ENCODE peak calls at places on chromosomes 3 and 15, in ten cellular contexts. One of them, this sample, is unnamed.

GRCh38 chr3:129051776-129052400 is 8.7 kb upstream of the GP9 start:
- DNase-seq in ovary: no peak
- DNase-seq in fibroblast of lung: no peak
- DNase-seq in heart left ventricle: peak; percentile 68
- DNase-seq in GM23338: no peak
- DNase-seq in A549: no peak
- DNase-seq in tibial artery: peak; percentile 2
- DNase-seq in transverse colon: peak; percentile 28
- DNase-seq in OCI-LY7: no peak
- DNase-seq in foreskin keratinocyte: no peak
- DNase-seq in this sample: peak; percentile 43

GRCh38 chr3:188584958-188585689 is 431.2 kb downstream of the LPP start:
- DNase-seq in ovary: no peak
- DNase-seq in fibroblast of lung: peak; percentile 32
- DNase-seq in heart left ventricle: no peak
- DNase-seq in GM23338: peak; percentile 50
- DNase-seq in A549: no peak
- DNase-seq in tibial artery: no peak
- DNase-seq in transverse colon: no peak
- DNase-seq in OCI-LY7: peak; percentile 50
- DNase-seq in foreskin keratinocyte: peak; percentile 46
- DNase-seq in this sample: no peak

GRCh38 chr15:29821416-29822099 is 710 bp downstream of the TJP1 start:
- DNase-seq in ovary: peak; percentile 71
- DNase-seq in fibroblast of lung: peak; percentile 88
- DNase-seq in heart left ventricle: peak; percentile 79
- DNase-seq in GM23338: peak; percentile 92
- DNase-seq in A549: peak; percentile 89
- DNase-seq in tibial artery: peak; percentile 89
- DNase-seq in transverse colon: peak; percentile 83
- DNase-seq in OCI-LY7: no peak
- DNase-seq in foreskin keratinocyte: no peak
- DNase-seq in this sample: peak; percentile 75

GRCh38 chr3:46693897-46694235 is 387 bp upstream of the ALS2CL start:
- DNase-seq in ovary: no peak
- DNase-seq in fibroblast of lung: peak; percentile 11
- DNase-seq in heart left ventricle: peak; percentile 65
- DNase-seq in GM23338: peak; percentile 36
- DNase-seq in A549: no peak
- DNase-seq in tibial artery: no peak
- DNase-seq in transverse colon: peak; percentile 33
- DNase-seq in OCI-LY7: no peak
- DNase-seq in foreskin keratinocyte: no peak
- DNase-seq in this sample: no peak

GRCh38 chr3:32506466-32506865 is 3.8 kb upstream of the CMTM6 start:
- DNase-seq in ovary: no peak
- DNase-seq in fibroblast of lung: no peak
- DNase-seq in heart left ventricle: no peak
- DNase-seq in GM23338: no peak
- DNase-seq in A549: no peak
- DNase-seq in tibial artery: no peak
- DNase-seq in transverse colon: no peak
- DNase-seq in OCI-LY7: no peak
- DNase-seq in foreskin keratinocyte: no peak
- DNase-seq in this sample: no peak

GRCh38 chr3:103127737-103128136 is 692.9 kb downstream of the ZPLD1 start:
- DNase-seq in ovary: no peak
- DNase-seq in fibroblast of lung: peak; percentile 58
- DNase-seq in heart left ventricle: no peak
- DNase-seq in GM23338: no peak
- DNase-seq in A549: no peak
- DNase-seq in tibial artery: no peak
- DNase-seq in transverse colon: no peak
- DNase-seq in OCI-LY7: no peak
- DNase-seq in foreskin keratinocyte: peak; percentile 2
- DNase-seq in this sample: no peak

GRCh38 chr15:66170042-66170441 is 83.5 kb downstream of the MEGF11 start:
- DNase-seq in ovary: no peak
- DNase-seq in fibroblast of lung: no peak
- DNase-seq in heart left ventricle: no peak
- DNase-seq in GM23338: no peak
- DNase-seq in A549: no peak
- DNase-seq in tibial artery: no peak
- DNase-seq in transverse colon: no peak
- DNase-seq in OCI-LY7: peak; percentile 71
- DNase-seq in foreskin keratinocyte: no peak
- DNase-seq in this sample: no peak

GRCh38 chr15:61038387-61038786 is 190.7 kb downstream of the RORA start:
- DNase-seq in ovary: no peak
- DNase-seq in fibroblast of lung: no peak
- DNase-seq in heart left ventricle: no peak
- DNase-seq in GM23338: no peak
- DNase-seq in A549: peak; percentile 12
- DNase-seq in tibial artery: no peak
- DNase-seq in transverse colon: peak; percentile 19
- DNase-seq in OCI-LY7: no peak
- DNase-seq in foreskin keratinocyte: no peak
- DNase-seq in this sample: no peak

GRCh38 chr3:127831723-127832172 is 9.4 kb upstream of the MGLL start:
- DNase-seq in ovary: no peak
- DNase-seq in fibroblast of lung: peak; percentile 6
- DNase-seq in heart left ventricle: peak; percentile 62
- DNase-seq in GM23338: peak; percentile 77
- DNase-seq in A549: peak; percentile 44
- DNase-seq in tibial artery: no peak
- DNase-seq in transverse colon: peak; percentile 74
- DNase-seq in OCI-LY7: peak; percentile 65
- DNase-seq in foreskin keratinocyte: no peak
- DNase-seq in this sample: peak; percentile 33

GRCh38 chr3:83559082-83559481 is 1399.7 kb upstream of the CADM2 start:
- DNase-seq in ovary: no peak
- DNase-seq in fibroblast of lung: no peak
- DNase-seq in heart left ventricle: no peak
- DNase-seq in GM23338: no peak
- DNase-seq in A549: no peak
- DNase-seq in tibial artery: no peak
- DNase-seq in transverse colon: no peak
- DNase-seq in OCI-LY7: no peak
- DNase-seq in foreskin keratinocyte: no peak
- DNase-seq in this sample: no peak

GRCh38 chr3:151423091-151423490 is 37.8 kb downstream of the IGSF10 start:
- DNase-seq in ovary: no peak
- DNase-seq in fibroblast of lung: no peak
- DNase-seq in heart left ventricle: no peak
- DNase-seq in GM23338: no peak
- DNase-seq in A549: no peak
- DNase-seq in tibial artery: no peak
- DNase-seq in transverse colon: no peak
- DNase-seq in OCI-LY7: no peak
- DNase-seq in foreskin keratinocyte: no peak
- DNase-seq in this sample: no peak

GRCh38 chr3:39362812-39363211 is 20.4 kb upstream of the SLC25A38 start:
- DNase-seq in ovary: no peak
- DNase-seq in fibroblast of lung: no peak
- DNase-seq in heart left ventricle: no peak
- DNase-seq in GM23338: no peak
- DNase-seq in A549: no peak
- DNase-seq in tibial artery: no peak
- DNase-seq in transverse colon: no peak
- DNase-seq in OCI-LY7: no peak
- DNase-seq in foreskin keratinocyte: no peak
- DNase-seq in this sample: no peak

GRCh38 chr15:58440181-58440910 is 8.6 kb downstream of the LIPC start:
- DNase-seq in ovary: no peak
- DNase-seq in fibroblast of lung: peak; percentile 71
- DNase-seq in heart left ventricle: peak; percentile 47
- DNase-seq in GM23338: no peak
- DNase-seq in A549: peak; percentile 92
- DNase-seq in tibial artery: no peak
- DNase-seq in transverse colon: no peak
- DNase-seq in OCI-LY7: no peak
- DNase-seq in foreskin keratinocyte: no peak
- DNase-seq in this sample: no peak

GRCh38 chr15:31387483-31388118 is 61.0 kb downstream of the KLF13 start:
- DNase-seq in ovary: peak; percentile 43
- DNase-seq in fibroblast of lung: peak; percentile 44
- DNase-seq in heart left ventricle: peak; percentile 91
- DNase-seq in GM23338: no peak
- DNase-seq in A549: no peak
- DNase-seq in tibial artery: peak; percentile 90
- DNase-seq in transverse colon: no peak
- DNase-seq in OCI-LY7: no peak
- DNase-seq in foreskin keratinocyte: no peak
- DNase-seq in this sample: peak; percentile 76

GRCh38 chr3:47669026-47669749 is 90.5 kb upstream of the CSPG5 start:
- DNase-seq in ovary: no peak
- DNase-seq in fibroblast of lung: peak; percentile 53
- DNase-seq in heart left ventricle: no peak
- DNase-seq in GM23338: no peak
- DNase-seq in A549: no peak
- DNase-seq in tibial artery: no peak
- DNase-seq in transverse colon: no peak
- DNase-seq in OCI-LY7: no peak
- DNase-seq in foreskin keratinocyte: peak; percentile 12
- DNase-seq in this sample: no peak

DNA sequence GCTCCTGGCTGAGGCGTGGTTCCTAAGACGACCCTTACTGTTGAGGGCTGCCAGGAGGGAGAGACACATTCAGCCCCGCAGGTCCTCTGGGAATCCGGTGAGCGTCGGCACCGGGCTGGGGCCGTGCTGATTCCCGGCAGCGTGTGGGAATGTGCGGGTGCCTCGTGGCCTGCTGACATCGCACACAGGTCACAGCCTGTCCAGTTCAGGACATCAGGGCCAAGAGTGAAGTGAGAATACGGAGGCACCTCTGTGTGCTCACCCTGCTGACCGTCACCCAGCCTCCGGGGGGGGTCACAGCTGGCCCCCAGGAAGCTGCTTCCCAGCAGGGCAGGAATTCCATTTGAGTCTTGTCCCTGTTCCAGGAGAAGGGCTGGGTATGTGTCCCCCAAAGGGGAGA is 53.6 kb downstream of the PGPEP1L start:
- DNase-seq in ovary: peak; percentile 57
- DNase-seq in fibroblast of lung: no peak
- DNase-seq in heart left ventricle: no peak
- DNase-seq in GM23338: no peak
- DNase-seq in A549: no peak
- DNase-seq in tibial artery: peak; percentile 85
- DNase-seq in transverse colon: no peak
- DNase-seq in OCI-LY7: no peak
- DNase-seq in foreskin keratinocyte: no peak
- DNase-seq in this sample: no peak
- H3K27ac ChIP-seq in ovary: peak overlapping the region; percentile 71
- H3K27ac ChIP-seq in fibroblast of lung: peak overlapping the region; percentile 80
- H3K27ac ChIP-seq in heart left ventricle: peak overlapping the region; percentile 58
- H3K27ac ChIP-seq in GM23338: no peak overlapping the region
- H3K27ac ChIP-seq in A549: peak overlapping the region; percentile 30
- H3K27ac ChIP-seq in tibial artery: peak overlapping the region; percentile 95
- H3K27ac ChIP-seq in transverse colon: peak overlapping the region; percentile 86
- H3K27ac ChIP-seq in OCI-LY7: no peak overlapping the region
- H3K27ac ChIP-seq in foreskin keratinocyte: no peak overlapping the region
- H3K27ac ChIP-seq in this sample: peak overlapping the region; percentile 79

GRCh38 chr3:51985971-51986947 is 2.9 kb downstream of the ACY1 start:
- DNase-seq in ovary: no peak
- DNase-seq in fibroblast of lung: no peak
- DNase-seq in heart left ventricle: no peak
- DNase-seq in GM23338: no peak
- DNase-seq in A549: no peak
- DNase-seq in tibial artery: no peak
- DNase-seq in transverse colon: peak; percentile 67
- DNase-seq in OCI-LY7: no peak
- DNase-seq in foreskin keratinocyte: no peak
- DNase-seq in this sample: no peak
- H3K4me1 ChIP-seq in ovary: peaks cover 9% of the 10 kb centered on the region
- H3K4me1 ChIP-seq in fibroblast of lung: peaks cover 7% of the 10 kb centered on the region
- H3K4me1 ChIP-seq in heart left ventricle: peaks cover 16% of the 10 kb centered on the region
- H3K4me1 ChIP-seq in GM23338: peaks cover 15% of the 10 kb centered on the region
- H3K4me1 ChIP-seq in A549: peaks cover 30% of the 10 kb centered on the region
- H3K4me1 ChIP-seq in tibial artery: no peaks in the 10 kb centered on the region
- H3K4me1 ChIP-seq in transverse colon: peaks cover 42% of the 10 kb centered on the region
- H3K4me1 ChIP-seq in OCI-LY7: peaks cover 9% of the 10 kb centered on the region
- H3K4me1 ChIP-seq in foreskin keratinocyte: peaks cover 5% of the 10 kb centered on the region
- H3K4me1 ChIP-seq in this sample: peaks cover 43% of the 10 kb centered on the region

GRCh38 chr3:185781759-185782158 is 43.1 kb downstream of the IGF2BP2 start:
- DNase-seq in ovary: no peak
- DNase-seq in fibroblast of lung: peak; percentile 89
- DNase-seq in heart left ventricle: no peak
- DNase-seq in GM23338: no peak
- DNase-seq in A549: no peak
- DNase-seq in tibial artery: no peak
- DNase-seq in transverse colon: no peak
- DNase-seq in OCI-LY7: no peak
- DNase-seq in foreskin keratinocyte: peak; percentile 57
- DNase-seq in this sample: no peak
- H3K27ac ChIP-seq in ovary: no peak overlapping the region
- H3K27ac ChIP-seq in fibroblast of lung: no peak overlapping the region
- H3K27ac ChIP-seq in heart left ventricle: no peak overlapping the region
- H3K27ac ChIP-seq in GM23338: no peak overlapping the region
- H3K27ac ChIP-seq in A549: no peak overlapping the region
- H3K27ac ChIP-seq in tibial artery: no peak overlapping the region
- H3K27ac ChIP-seq in transverse colon: no peak overlapping the region
- H3K27ac ChIP-seq in OCI-LY7: no peak overlapping the region
- H3K27ac ChIP-seq in foreskin keratinocyte: peak overlapping the region; percentile 24
- H3K27ac ChIP-seq in this sample: no peak overlapping the region

DNA sequence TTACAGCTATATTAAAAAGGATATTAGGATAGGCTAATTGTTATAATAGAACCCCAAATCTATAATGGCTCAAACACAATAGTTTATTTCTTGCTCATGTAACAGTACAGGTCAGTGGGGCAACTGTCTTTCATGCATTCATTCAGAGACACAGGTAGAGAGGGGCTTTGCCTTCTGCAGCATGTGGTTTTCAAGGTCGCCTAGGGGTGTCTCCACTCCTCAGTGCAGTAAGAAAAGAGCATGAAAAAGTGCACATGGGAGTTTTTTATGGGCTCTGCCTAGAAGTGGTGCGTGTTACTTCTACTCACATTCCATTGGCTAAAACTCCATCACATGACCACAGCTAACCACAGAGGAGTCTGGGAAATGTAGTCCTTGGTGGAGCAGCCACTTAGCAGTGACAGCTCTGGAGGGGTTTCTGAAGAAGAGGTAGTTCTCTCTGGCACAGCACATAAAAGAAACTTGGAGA is 1.8 kb downstream of the ZBTB38 start:
- DNase-seq in ovary: peak; percentile 51
- DNase-seq in fibroblast of lung: peak; percentile 90
- DNase-seq in heart left ventricle: peak; percentile 31
- DNase-seq in GM23338: peak; percentile 91
- DNase-seq in A549: peak; percentile 92
- DNase-seq in tibial artery: peak; percentile 76
- DNase-seq in transverse colon: peak; percentile 50
- DNase-seq in OCI-LY7: peak; percentile 96
- DNase-seq in foreskin keratinocyte: no peak
- DNase-seq in this sample: no peak
- H3K4me1 ChIP-seq in ovary: peaks cover 19% of the 10 kb centered on the region
- H3K4me1 ChIP-seq in fibroblast of lung: peaks cover 33% of the 10 kb centered on the region
- H3K4me1 ChIP-seq in heart left ventricle: peaks cover 24% of the 10 kb centered on the region
- H3K4me1 ChIP-seq in GM23338: peaks cover 40% of the 10 kb centered on the region
- H3K4me1 ChIP-seq in A549: peaks cover 93% of the 10 kb centered on the region
- H3K4me1 ChIP-seq in tibial artery: peaks cover 4% of the 10 kb centered on the region
- H3K4me1 ChIP-seq in transverse colon: peaks cover 51% of the 10 kb centered on the region
- H3K4me1 ChIP-seq in OCI-LY7: peaks cover 5% of the 10 kb centered on the region
- H3K4me1 ChIP-seq in foreskin keratinocyte: peaks cover 45% of the 10 kb centered on the region
- H3K4me1 ChIP-seq in this sample: peaks cover 62% of the 10 kb centered on the region

GRCh38 chr15:75350601-75351331 is 3.9 kb downstream of the NEIL1 start:
- DNase-seq in ovary: no peak
- DNase-seq in fibroblast of lung: no peak
- DNase-seq in heart left ventricle: peak; percentile 12
- DNase-seq in GM23338: no peak
- DNase-seq in A549: no peak
- DNase-seq in tibial artery: no peak
- DNase-seq in transverse colon: no peak
- DNase-seq in OCI-LY7: no peak
- DNase-seq in foreskin keratinocyte: no peak
- DNase-seq in this sample: no peak
- H3K27ac ChIP-seq in ovary: no peak overlapping the region
- H3K27ac ChIP-seq in fibroblast of lung: no peak overlapping the region
- H3K27ac ChIP-seq in heart left ventricle: no peak overlapping the region
- H3K27ac ChIP-seq in GM23338: no peak overlapping the region
- H3K27ac ChIP-seq in A549: no peak overlapping the region
- H3K27ac ChIP-seq in tibial artery: no peak overlapping the region
- H3K27ac ChIP-seq in transverse colon: no peak overlapping the region
- H3K27ac ChIP-seq in OCI-LY7: peak overlapping the region; percentile 47
- H3K27ac ChIP-seq in foreskin keratinocyte: no peak overlapping the region
- H3K27ac ChIP-seq in this sample: no peak overlapping the region